ENCODE peak calls at places on chromosomes 7 and 10, in eight cellular contexts. One of them, this sample, is unnamed.

GRCh38 chr10:20303453-20304152 is 487.4 kb downstream of the PLXDC2 start:
- DNase-seq in astrocyte of the spinal cord: no peak
- DNase-seq in RWPE2: no peak
- DNase-seq in mesothelial cell of epicardium: no peak
- DNase-seq in GM10248: no peak
- DNase-seq in neural crest cell: no peak
- DNase-seq in CD4-positive, alpha-beta T cell: no peak
- DNase-seq in nephron progenitor cell: no peak
- DNase-seq in this sample: no peak

GRCh38 chr7:86991093-86991769 is 68.2 kb downstream of the ELAPOR2 start:
- DNase-seq in neural crest cell: no peak
- DNase-seq in RWPE2: no peak
- DNase-seq in CD4-positive, alpha-beta T cell: no peak
- DNase-seq in mesothelial cell of epicardium: no peak
- DNase-seq in astrocyte of the spinal cord: no peak
- DNase-seq in nephron progenitor cell: no peak
- DNase-seq in GM10248: no peak
- DNase-seq in this sample: no peak

GRCh38 chr10:2619472-2619871 is 447.9 kb upstream of the PFKP start:
- DNase-seq in neural crest cell: peak
- DNase-seq in mesothelial cell of epicardium: no peak
- DNase-seq in astrocyte of the spinal cord: no peak
- DNase-seq in nephron progenitor cell: peak
- DNase-seq in GM10248: no peak
- DNase-seq in CD4-positive, alpha-beta T cell: no peak
- DNase-seq in RWPE2: no peak
- DNase-seq in this sample: no peak

GRCh38 chr10:125448596-125448995 is 234.4 kb downstream of the TEX36 start:
- DNase-seq in CD4-positive, alpha-beta T cell: no peak
- DNase-seq in RWPE2: no peak
- DNase-seq in astrocyte of the spinal cord: no peak
- DNase-seq in mesothelial cell of epicardium: no peak
- DNase-seq in neural crest cell: peak
- DNase-seq in GM10248: no peak
- DNase-seq in nephron progenitor cell: peak
- DNase-seq in this sample: no peak

GRCh38 chr10:26622891-26623290 is 74.6 kb upstream of the PDSS1 start:
- DNase-seq in nephron progenitor cell: no peak
- DNase-seq in CD4-positive, alpha-beta T cell: no peak
- DNase-seq in neural crest cell: no peak
- DNase-seq in GM10248: no peak
- DNase-seq in RWPE2: no peak
- DNase-seq in astrocyte of the spinal cord: no peak
- DNase-seq in mesothelial cell of epicardium: no peak
- DNase-seq in this sample: no peak

GRCh38 chr7:96794063-96794462 is 84.4 kb upstream of the SEM1 start:
- DNase-seq in mesothelial cell of epicardium: no peak
- DNase-seq in GM10248: no peak
- DNase-seq in RWPE2: no peak
- DNase-seq in nephron progenitor cell: no peak
- DNase-seq in astrocyte of the spinal cord: no peak
- DNase-seq in neural crest cell: no peak
- DNase-seq in CD4-positive, alpha-beta T cell: no peak
- DNase-seq in this sample: no peak

GRCh38 chr7:93890041-93890463 is 501 bp downstream of the TFPI2 start:
- DNase-seq in mesothelial cell of epicardium: no peak
- DNase-seq in CD4-positive, alpha-beta T cell: no peak
- DNase-seq in neural crest cell: peak
- DNase-seq in astrocyte of the spinal cord: peak
- DNase-seq in RWPE2: peak
- DNase-seq in GM10248: peak
- DNase-seq in nephron progenitor cell: peak
- DNase-seq in this sample: no peak

GRCh38 chr10:22372922-22373321 is 27.6 kb downstream of the SPAG6 start:
- DNase-seq in RWPE2: no peak
- DNase-seq in neural crest cell: no peak
- DNase-seq in astrocyte of the spinal cord: no peak
- DNase-seq in mesothelial cell of epicardium: peak
- DNase-seq in CD4-positive, alpha-beta T cell: no peak
- DNase-seq in GM10248: no peak
- DNase-seq in nephron progenitor cell: no peak
- DNase-seq in this sample: no peak

GRCh38 chr7:74101061-74101681 is 17.6 kb downstream of the LIMK1 start:
- DNase-seq in nephron progenitor cell: no peak
- DNase-seq in CD4-positive, alpha-beta T cell: no peak
- DNase-seq in RWPE2: no peak
- DNase-seq in neural crest cell: no peak
- DNase-seq in astrocyte of the spinal cord: no peak
- DNase-seq in mesothelial cell of epicardium: no peak
- DNase-seq in GM10248: peak
- DNase-seq in this sample: no peak

GRCh38 chr7:116663744-116664143 is 8.3 kb upstream of the MET start:
- DNase-seq in astrocyte of the spinal cord: no peak
- DNase-seq in neural crest cell: no peak
- DNase-seq in GM10248: no peak
- DNase-seq in nephron progenitor cell: no peak
- DNase-seq in mesothelial cell of epicardium: no peak
- DNase-seq in RWPE2: no peak
- DNase-seq in CD4-positive, alpha-beta T cell: no peak
- DNase-seq in this sample: no peak

GRCh38 chr7:11343818-11344413 is 370.2 kb downstream of the PHF14 start:
- DNase-seq in CD4-positive, alpha-beta T cell: no peak
- DNase-seq in neural crest cell: peak
- DNase-seq in mesothelial cell of epicardium: no peak
- DNase-seq in RWPE2: no peak
- DNase-seq in nephron progenitor cell: peak
- DNase-seq in astrocyte of the spinal cord: peak
- DNase-seq in GM10248: peak
- DNase-seq in this sample: no peak

GRCh38 chr7:81908220-81908619 is 138.4 kb upstream of the HGF start:
- DNase-seq in RWPE2: no peak
- DNase-seq in GM10248: no peak
- DNase-seq in nephron progenitor cell: no peak
- DNase-seq in neural crest cell: no peak
- DNase-seq in CD4-positive, alpha-beta T cell: no peak
- DNase-seq in mesothelial cell of epicardium: no peak
- DNase-seq in astrocyte of the spinal cord: no peak
- DNase-seq in this sample: no peak

GRCh38 chr7:133672866-133673265 is 420.0 kb downstream of the EXOC4 start:
- DNase-seq in neural crest cell: no peak
- DNase-seq in nephron progenitor cell: no peak
- DNase-seq in GM10248: no peak
- DNase-seq in CD4-positive, alpha-beta T cell: no peak
- DNase-seq in astrocyte of the spinal cord: no peak
- DNase-seq in RWPE2: no peak
- DNase-seq in mesothelial cell of epicardium: no peak
- DNase-seq in this sample: no peak

GRCh38 chr10:31621733-31622132 is 302.7 kb downstream of the ZEB1 start:
- DNase-seq in GM10248: no peak
- DNase-seq in mesothelial cell of epicardium: no peak
- DNase-seq in nephron progenitor cell: no peak
- DNase-seq in CD4-positive, alpha-beta T cell: no peak
- DNase-seq in neural crest cell: no peak
- DNase-seq in RWPE2: no peak
- DNase-seq in astrocyte of the spinal cord: no peak
- DNase-seq in this sample: no peak

GRCh38 chr10:31618541-31619291 is 299.7 kb downstream of the ZEB1 start:
- DNase-seq in nephron progenitor cell: peak
- DNase-seq in neural crest cell: no peak
- DNase-seq in mesothelial cell of epicardium: no peak
- DNase-seq in CD4-positive, alpha-beta T cell: no peak
- DNase-seq in astrocyte of the spinal cord: peak
- DNase-seq in RWPE2: no peak
- DNase-seq in GM10248: no peak
- DNase-seq in this sample: no peak

GRCh38 chr10:31622993-31623392 is 304.0 kb downstream of the ZEB1 start:
- DNase-seq in astrocyte of the spinal cord: peak
- DNase-seq in CD4-positive, alpha-beta T cell: no peak
- DNase-seq in RWPE2: no peak
- DNase-seq in neural crest cell: no peak
- DNase-seq in mesothelial cell of epicardium: no peak
- DNase-seq in nephron progenitor cell: no peak
- DNase-seq in GM10248: no peak
- DNase-seq in this sample: no peak

GRCh38 chr10:31619410-31620095 is 300.5 kb downstream of the ZEB1 start:
- DNase-seq in nephron progenitor cell: no peak
- DNase-seq in GM10248: no peak
- DNase-seq in CD4-positive, alpha-beta T cell: no peak
- DNase-seq in RWPE2: no peak
- DNase-seq in astrocyte of the spinal cord: no peak
- DNase-seq in mesothelial cell of epicardium: no peak
- DNase-seq in neural crest cell: no peak
- DNase-seq in this sample: no peak

GRCh38 chr10:31620236-31621151 is 301.5 kb downstream of the ZEB1 start:
- DNase-seq in neural crest cell: no peak
- DNase-seq in GM10248: no peak
- DNase-seq in RWPE2: no peak
- DNase-seq in CD4-positive, alpha-beta T cell: no peak
- DNase-seq in nephron progenitor cell: peak
- DNase-seq in astrocyte of the spinal cord: peak
- DNase-seq in mesothelial cell of epicardium: no peak
- DNase-seq in this sample: no peak
- TF ChIP-seq CTCF in neural crest cell: no peak
- TF ChIP-seq CTCF in GM10248: no peak
- TF ChIP-seq CTCF in RWPE2: no peak
- TF ChIP-seq CTCF in CD4-positive, alpha-beta T cell: no peak
- TF ChIP-seq CTCF in nephron progenitor cell: no peak
- TF ChIP-seq CTCF in astrocyte of the spinal cord: peak
- TF ChIP-seq CTCF in mesothelial cell of epicardium: no peak
- TF ChIP-seq CTCF in this sample: no peak

DNA sequence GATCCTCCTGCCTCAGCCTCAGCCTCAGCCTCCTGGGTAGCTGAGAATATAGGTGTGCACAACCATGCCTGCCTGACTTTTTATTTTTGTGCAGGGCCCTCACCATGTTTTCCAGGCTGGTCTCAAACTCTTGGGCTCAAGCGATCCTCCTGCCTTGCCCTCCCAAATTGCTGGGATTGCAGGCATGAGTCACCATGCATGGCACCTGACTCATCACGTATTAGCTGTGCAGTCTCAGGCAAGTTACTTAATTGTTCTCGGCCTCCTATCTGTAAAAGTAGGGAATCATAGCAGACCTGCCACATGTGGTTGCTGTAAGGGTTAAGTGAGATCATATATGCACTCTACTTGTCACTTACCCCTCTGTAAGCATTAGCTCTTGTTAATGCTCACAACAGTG is 117.2 kb downstream of the ANLN start:
- DNase-seq in astrocyte of the spinal cord: no peak
- DNase-seq in GM10248: no peak
- DNase-seq in RWPE2: no peak
- DNase-seq in mesothelial cell of epicardium: no peak
- DNase-seq in nephron progenitor cell: no peak
- DNase-seq in CD4-positive, alpha-beta T cell: no peak
- DNase-seq in neural crest cell: no peak
- DNase-seq in this sample: no peak
- TF ChIP-seq CTCF in astrocyte of the spinal cord: no peak
- TF ChIP-seq CTCF in GM10248: no peak
- TF ChIP-seq CTCF in RWPE2: no peak
- TF ChIP-seq CTCF in mesothelial cell of epicardium: no peak
- TF ChIP-seq CTCF in nephron progenitor cell: no peak
- TF ChIP-seq CTCF in CD4-positive, alpha-beta T cell: no peak
- TF ChIP-seq CTCF in neural crest cell: no peak
- TF ChIP-seq CTCF in this sample: no peak

GRCh38 chr7:17158261-17158660 is 140.2 kb upstream of the AHR start:
- DNase-seq in GM10248: no peak
- DNase-seq in RWPE2: no peak
- DNase-seq in neural crest cell: no peak
- DNase-seq in astrocyte of the spinal cord: no peak
- DNase-seq in nephron progenitor cell: no peak
- DNase-seq in CD4-positive, alpha-beta T cell: no peak
- DNase-seq in mesothelial cell of epicardium: no peak
- DNase-seq in this sample: no peak
- TF ChIP-seq CTCF in GM10248: no peak
- TF ChIP-seq CTCF in RWPE2: peak
- TF ChIP-seq CTCF in neural crest cell: no peak
- TF ChIP-seq CTCF in astrocyte of the spinal cord: no peak
- TF ChIP-seq CTCF in nephron progenitor cell: no peak
- TF ChIP-seq CTCF in CD4-positive, alpha-beta T cell: no peak
- TF ChIP-seq CTCF in mesothelial cell of epicardium: no peak
- TF ChIP-seq CTCF in this sample: no peak

GRCh38 chr10:63003816-63004453 is 129.2 kb upstream of the NRBF2 start:
- DNase-seq in GM10248: peak
- DNase-seq in neural crest cell: no peak
- DNase-seq in astrocyte of the spinal cord: no peak
- DNase-seq in mesothelial cell of epicardium: no peak
- DNase-seq in nephron progenitor cell: no peak
- DNase-seq in CD4-positive, alpha-beta T cell: no peak
- DNase-seq in RWPE2: no peak
- DNase-seq in this sample: no peak
- TF ChIP-seq CTCF in GM10248: no peak
- TF ChIP-seq CTCF in neural crest cell: peak
- TF ChIP-seq CTCF in astrocyte of the spinal cord: peak
- TF ChIP-seq CTCF in mesothelial cell of epicardium: peak
- TF ChIP-seq CTCF in nephron progenitor cell: no peak
- TF ChIP-seq CTCF in CD4-positive, alpha-beta T cell: peak
- TF ChIP-seq CTCF in RWPE2: peak
- TF ChIP-seq CTCF in this sample: peak

GRCh38 chr7:30562498-30562897 is 32.2 kb upstream of the GARS1 start:
- DNase-seq in GM10248: no peak
- DNase-seq in nephron progenitor cell: no peak
- DNase-seq in neural crest cell: no peak
- DNase-seq in RWPE2: no peak
- DNase-seq in CD4-positive, alpha-beta T cell: no peak
- DNase-seq in astrocyte of the spinal cord: peak
- DNase-seq in mesothelial cell of epicardium: no peak
- DNase-seq in this sample: no peak
- TF ChIP-seq CTCF in GM10248: no peak
- TF ChIP-seq CTCF in nephron progenitor cell: no peak
- TF ChIP-seq CTCF in neural crest cell: no peak
- TF ChIP-seq CTCF in RWPE2: no peak
- TF ChIP-seq CTCF in CD4-positive, alpha-beta T cell: no peak
- TF ChIP-seq CTCF in astrocyte of the spinal cord: peak
- TF ChIP-seq CTCF in mesothelial cell of epicardium: no peak
- TF ChIP-seq CTCF in this sample: no peak

DNA sequence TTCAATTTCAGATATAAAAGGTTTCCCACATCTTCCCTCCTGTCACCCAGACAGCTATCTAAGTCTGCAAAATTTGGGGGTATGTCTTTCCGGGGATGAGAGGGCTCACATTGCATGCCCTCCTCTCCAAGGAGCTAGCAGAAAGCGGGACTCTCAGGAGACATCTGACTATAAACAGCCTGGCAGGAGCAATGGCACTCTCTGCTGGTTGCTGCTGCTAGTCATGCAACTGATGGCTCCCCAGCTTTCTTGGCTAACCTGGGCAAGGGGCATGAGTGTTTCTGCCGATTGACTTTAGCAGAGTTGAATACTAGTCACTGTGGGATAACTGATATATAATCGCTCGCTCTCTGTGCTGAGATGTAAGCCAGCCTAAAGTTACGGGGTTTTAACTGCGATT is 12.0 kb downstream of the TBX20 start:
- DNase-seq in astrocyte of the spinal cord: no peak
- DNase-seq in GM10248: no peak
- DNase-seq in RWPE2: no peak
- DNase-seq in neural crest cell: no peak
- DNase-seq in nephron progenitor cell: no peak
- DNase-seq in CD4-positive, alpha-beta T cell: no peak
- DNase-seq in mesothelial cell of epicardium: no peak
- DNase-seq in this sample: no peak
- TF ChIP-seq CTCF in astrocyte of the spinal cord: peak
- TF ChIP-seq CTCF in GM10248: no peak
- TF ChIP-seq CTCF in RWPE2: no peak
- TF ChIP-seq CTCF in neural crest cell: no peak
- TF ChIP-seq CTCF in nephron progenitor cell: no peak
- TF ChIP-seq CTCF in CD4-positive, alpha-beta T cell: no peak
- TF ChIP-seq CTCF in mesothelial cell of epicardium: no peak
- TF ChIP-seq CTCF in this sample: no peak

This sample was measured in natural killer cell.